ENCODE peak calls at places on chromosomes 12 and 14, in five cellular contexts. R, H, Q, O and T are unnamed samples.

GRCh38 chr12:130200445-130200844 is 38.2 kb downstream of the FZD10 start:
- DNase-seq in R (no peak), H (no peak), Q (no peak), O (no peak), T (no peak)

GRCh38 chr12:51868821-51869489 is 18.9 kb upstream of the ANKRD33 start:
- DNase-seq in R (no peak), H (no peak), Q (no peak), O (no peak), T (no peak)

GRCh38 chr14:64247186-64247585 is 47.0 kb downstream of the ESR2 start:
- DNase-seq in R (no peak), H (no peak), Q (no peak), O (no peak), T (no peak)

GRCh38 chr14:52948039-52948438 is 2.8 kb downstream of the FERMT2 start:
- DNase-seq in R (no peak), H (no peak), Q (no peak), O (no peak), T (no peak)

GRCh38 chr12:111841750-111842555 is at the start of gene MAPKAPK5:
- DNase-seq in R (peak), H (peak), Q (peak), O (peak), T (peak)

GRCh38 chr12:113040722-113041168 is 15.8 kb upstream of the DTX1 start:
- DNase-seq in R (peak), H (peak), Q (no peak), O (peak), T (no peak)

GRCh38 chr12:118334939-118335567 is 37.7 kb downstream of the TAOK3 start:
- DNase-seq in R (peak), H (no peak), Q (no peak), O (no peak), T (no peak)

GRCh38 chr12:29943683-29944082 is 159.9 kb upstream of the TMTC1 start:
- DNase-seq in R (no peak), H (no peak), Q (no peak), O (no peak), T (no peak)

GRCh38 chr12:92369643-92370042 is 224.0 kb upstream of the BTG1 start:
- DNase-seq in R (no peak), H (no peak), Q (no peak), O (peak), T (no peak)

GRCh38 chr12:114141916-114142564 is 175.9 kb upstream of the RBM19 start:
- DNase-seq in R (no peak), H (no peak), Q (no peak), O (no peak), T (no peak)

GRCh38 chr14:105177082-105177481 is 4.0 kb downstream of the NUDT14 start:
- DNase-seq in R (no peak), H (no peak), Q (no peak), O (no peak), T (no peak)

GRCh38 chr14:45698462-45699134 is 445.6 kb upstream of the MIS18BP1 start:
- DNase-seq in R (no peak), H (no peak), Q (peak), O (no peak), T (no peak)

GRCh38 chr12:53569174-53569557 is 57.0 kb downstream of the ATF7 start:
- DNase-seq in R (no peak), H (no peak), Q (no peak), O (no peak), T (no peak)

GRCh38 chr12:4763549-4763948 is 43.3 kb downstream of the GALNT8 start:
- DNase-seq in R (no peak), H (no peak), Q (no peak), O (no peak), T (no peak)

GRCh38 chr12:112762753-112763152 is 28.8 kb upstream of the RPH3A start:
- DNase-seq in R (no peak), H (no peak), Q (no peak), O (no peak), T (no peak)

GRCh38 chr14:92651106-92651792 is 97.2 kb downstream of the LGMN start:
- DNase-seq in R (peak), H (peak), Q (no peak), O (no peak), T (peak)

GRCh38 chr12:104285740-104286537 is 17.6 kb upstream of the EID3 start:
- DNase-seq in R (peak), H (no peak), Q (no peak), O (peak), T (no peak)

GRCh38 chr14:61102549-61103466 is 121.8 kb downstream of the SLC38A6 start:
- DNase-seq in R (no peak), H (no peak), Q (no peak), O (no peak), T (no peak)

GRCh38 chr14:102396531-102396930 is 33.8 kb downstream of the TECPR2 start:
- DNase-seq in R (no peak), H (no peak), Q (no peak), O (no peak), T (no peak)

GRCh38 chr14:24315807-24316596 is 4.7 kb downstream of the LTB4R start:
- DNase-seq in R (no peak), H (no peak), Q (no peak), O (no peak), T (no peak)

GRCh38 chr14:25516838-25517237 is 466.9 kb upstream of the STXBP6 start:
- DNase-seq in R (no peak), H (no peak), Q (no peak), O (no peak), T (no peak)

GRCh38 chr14:53389207-53389606 is 236.1 kb upstream of the DDHD1 start:
- DNase-seq in R (no peak), H (no peak), Q (no peak), O (no peak), T (no peak)

GRCh38 chr12:16526693-16527092 is 79.3 kb downstream of the LMO3 start:
- DNase-seq in R (no peak), H (no peak), Q (no peak), O (peak), T (no peak)

GRCh38 chr12:95336387-95337067 is 118.9 kb downstream of the VEZT start:
- DNase-seq in R (peak), H (peak), Q (peak), O (peak), T (no peak)

GRCh38 chr14:49461529-49462401 is 124.4 kb downstream of the RPS29 start:
- DNase-seq in R (peak), H (no peak), Q (no peak), O (peak), T (peak)

GRCh38 chr14:32594766-32595165 is 265.7 kb downstream of the AKAP6 start:
- DNase-seq in R (no peak), H (no peak), Q (no peak), O (peak), T (no peak)

GRCh38 chr12:34403706-34404376 is 381.5 kb downstream of the ALG10 start:
- DNase-seq in R (peak), H (peak), Q (peak), O (no peak), T (peak)

GRCh38 chr14:76904740-76905569 is 78.7 kb downstream of the LRRC74A start:
- DNase-seq in R (peak), H (peak), Q (peak), O (peak), T (peak)
- TF ChIP-seq CTCF in R (no peak), H (no peak), Q (no peak), O (no peak), T (no peak)

DNA sequence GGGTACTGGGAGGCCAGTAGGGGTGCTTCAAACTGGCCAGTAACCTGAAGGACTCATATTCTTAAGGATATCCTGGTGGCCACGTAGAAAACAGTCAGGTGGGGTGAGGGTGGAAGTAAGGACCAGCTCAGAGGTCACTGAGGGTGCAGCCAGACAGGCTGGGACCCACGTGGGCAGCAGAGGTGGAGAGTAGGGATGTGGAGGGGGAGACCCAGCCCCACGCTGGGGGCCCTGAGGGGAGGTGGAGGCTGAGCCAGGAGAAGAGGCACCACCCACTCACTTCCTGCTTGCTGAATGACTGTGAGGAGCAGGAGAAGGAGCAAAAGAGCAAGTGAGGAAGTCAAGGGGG is 12.6 kb upstream of the SERPINA3 start:
- DNase-seq in R (no peak), H (no peak), Q (no peak), O (no peak), T (no peak)
- TF ChIP-seq CTCF in R (no peak), H (no peak), Q (no peak), O (no peak), T (no peak)

DNA sequence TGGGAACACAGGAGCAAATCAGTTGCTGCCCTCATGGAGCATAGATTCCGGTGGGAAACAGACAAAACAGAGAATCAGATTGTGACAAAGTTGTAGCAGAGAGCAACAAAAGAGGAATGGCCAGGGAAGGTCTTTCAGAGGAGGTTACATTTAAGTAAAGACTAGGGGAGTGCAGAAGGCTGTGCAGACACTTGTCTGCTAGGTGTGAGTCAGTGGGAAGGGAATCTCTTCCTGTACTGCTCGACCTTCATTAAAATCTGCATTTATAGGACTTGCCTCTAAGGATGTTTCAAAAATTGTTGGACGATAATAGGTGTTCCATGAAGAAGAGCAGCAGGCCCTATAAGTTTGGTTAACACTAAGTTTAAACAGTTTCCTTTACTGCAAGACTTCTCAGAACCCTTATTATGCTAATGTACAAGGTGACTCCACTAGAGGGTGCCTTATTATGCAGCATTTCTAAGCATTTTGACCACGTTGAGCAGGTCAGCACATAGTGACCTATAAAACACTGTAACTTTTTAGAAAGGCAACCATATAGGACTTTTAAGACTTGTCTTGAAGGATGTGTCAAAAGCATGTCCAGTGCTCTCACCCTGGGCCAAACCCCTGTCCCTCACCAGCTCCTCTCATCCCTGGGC is 91.8 kb upstream of the RIC8B start:
- DNase-seq in R (peak), H (no peak), Q (no peak), O (no peak), T (peak)
- TF ChIP-seq CTCF in R (no peak), H (no peak), Q (no peak), O (no peak), T (peak)

GRCh38 chr14:104149278-104149595 is 10.8 kb downstream of the KIF26A start:
- DNase-seq in R (no peak), H (no peak), Q (no peak), O (no peak), T (no peak)

GRCh38 chr14:104151546-104152245 is 13.3 kb downstream of the KIF26A start:
- DNase-seq in R (no peak), H (no peak), Q (no peak), O (no peak), T (no peak)

GRCh38 chr14:104149617-104150141 is 11.3 kb downstream of the KIF26A start:
- DNase-seq in R (no peak), H (no peak), Q (no peak), O (no peak), T (no peak)

GRCh38 chr14:104151028-104151385 is 12.6 kb downstream of the KIF26A start:
- DNase-seq in R (no peak), H (no peak), Q (no peak), O (no peak), T (no peak)

DNA sequence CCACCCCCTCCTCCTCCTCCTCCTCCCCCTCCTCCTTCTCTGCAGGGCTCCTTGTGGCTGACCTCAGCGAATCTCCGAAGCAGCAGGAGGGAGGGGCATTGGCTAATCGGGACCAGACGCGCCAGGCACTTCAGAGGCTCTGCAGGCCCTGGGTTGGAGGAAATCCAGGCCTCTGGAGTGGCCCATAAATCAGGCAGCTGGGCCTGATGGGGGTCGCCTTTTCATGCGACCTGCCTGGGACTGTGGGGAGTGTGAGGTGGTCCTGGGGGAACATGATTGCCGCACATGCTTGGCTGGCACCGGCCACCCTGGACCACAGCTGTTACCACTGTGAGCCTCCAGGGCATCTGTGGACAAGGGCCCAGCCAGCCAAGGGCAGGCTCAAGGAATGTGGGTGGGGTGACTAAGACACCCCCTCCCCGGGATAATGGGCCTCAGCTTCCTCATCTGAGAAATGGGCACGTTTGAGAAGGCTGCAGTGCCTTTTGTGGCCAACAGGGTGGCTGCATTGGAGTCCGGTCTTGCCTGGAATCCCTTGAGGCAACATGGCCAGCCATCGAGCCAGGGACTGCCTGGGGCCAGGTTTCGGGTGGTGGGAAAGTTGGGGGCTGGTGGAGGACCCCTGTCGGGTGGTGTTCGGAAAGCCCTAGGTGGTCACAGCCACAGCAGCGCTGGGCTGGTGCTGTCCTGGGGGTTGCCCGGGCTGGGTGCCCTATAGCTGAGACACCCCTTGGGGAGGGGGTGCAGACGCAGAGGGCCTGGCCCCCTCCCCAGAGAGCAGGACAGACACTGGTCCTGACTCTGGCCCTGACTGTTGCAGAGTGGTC is 12.0 kb downstream of the KIF26A start:
- DNase-seq in R (no peak), H (no peak), Q (peak), O (no peak), T (no peak)
- TF ChIP-seq CTCF in R (no peak), H (no peak), Q (peak), O (no peak), T (no peak)

GRCh38 chr12:77601069-77601468 is 229.6 kb upstream of the NAV3 start:
- DNase-seq in R (no peak), H (no peak), Q (no peak), O (no peak), T (no peak)

GRCh38 chr12:77594386-77594785 is 236.3 kb upstream of the NAV3 start:
- DNase-seq in R (no peak), H (no peak), Q (no peak), O (no peak), T (no peak)

GRCh38 chr12:77603923-77604322 is 226.8 kb upstream of the NAV3 start:
- DNase-seq in R (no peak), H (no peak), Q (no peak), O (no peak), T (no peak)

DNA sequence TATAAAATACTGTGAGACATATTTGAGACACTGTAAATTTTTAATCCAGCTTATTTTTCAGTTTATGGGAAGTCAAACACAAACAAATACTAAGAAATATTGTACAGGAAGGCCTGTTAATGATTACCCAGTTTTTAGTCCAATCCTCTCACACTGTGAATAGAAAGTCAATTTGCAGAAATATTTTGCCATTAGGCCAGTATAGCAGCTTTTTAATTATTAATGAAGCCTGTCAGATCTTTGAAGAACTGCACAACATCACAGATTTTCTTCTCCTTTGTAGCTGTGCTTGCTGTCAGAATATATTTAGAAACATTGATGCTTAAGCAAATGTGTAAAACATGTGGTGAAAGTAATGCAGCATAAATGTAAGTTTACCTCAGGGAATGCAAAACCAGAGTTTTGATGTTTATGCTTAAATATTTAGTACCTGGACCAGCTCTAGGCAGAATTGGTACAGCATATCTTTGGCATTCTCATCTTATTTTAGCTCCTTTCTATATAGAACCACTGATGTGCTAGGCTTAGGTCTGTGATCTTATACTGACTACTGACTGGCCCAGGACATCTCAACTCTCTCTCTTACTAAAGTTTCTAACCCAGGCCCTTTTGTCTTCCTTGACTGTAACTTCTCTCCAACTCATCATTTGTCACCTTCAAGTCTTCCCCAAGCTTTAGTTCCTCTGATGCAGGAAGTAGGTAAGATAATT is 230.8 kb upstream of the NAV3 start:
- DNase-seq in R (no peak), H (no peak), Q (no peak), O (no peak), T (no peak)
- TF ChIP-seq CTCF in R (no peak), H (no peak), Q (no peak), O (no peak), T (no peak)

GRCh38 chr14:106556665-106557289 is 1030.4 kb downstream of the TMEM121 start:
- DNase-seq in R (peak), H (no peak), Q (no peak), O (peak), T (peak)

GRCh38 chr14:106547735-106548550 is 1021.6 kb downstream of the TMEM121 start:
- DNase-seq in R (no peak), H (no peak), Q (no peak), O (no peak), T (no peak)

GRCh38 chr14:106549064-106549463 is 1022.7 kb downstream of the TMEM121 start:
- DNase-seq in R (no peak), H (no peak), Q (no peak), O (no peak), T (no peak)

DNA sequence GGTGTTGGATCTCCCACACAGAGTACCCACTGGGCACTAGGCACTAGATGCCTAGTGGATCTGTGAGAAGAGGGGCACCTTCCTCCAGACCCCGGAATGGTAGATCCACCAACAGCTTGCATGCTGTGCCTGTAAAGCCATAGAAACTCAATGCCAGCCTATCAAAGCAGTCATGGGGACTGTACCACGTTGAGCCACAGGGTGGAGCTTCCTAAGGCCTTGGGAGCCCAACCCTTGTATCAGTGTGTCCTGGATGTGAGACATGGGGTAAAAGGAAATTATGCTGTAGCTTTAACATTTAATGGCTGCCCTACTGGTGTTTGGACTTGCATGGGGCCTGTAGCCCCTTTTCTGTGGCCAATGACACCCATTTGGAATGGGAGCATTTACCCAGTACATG is 1024.9 kb downstream of the TMEM121 start:
- DNase-seq in R (no peak), H (no peak), Q (no peak), O (no peak), T (no peak)
- TF ChIP-seq CTCF in R (no peak), H (no peak), Q (no peak), O (no peak), T (no peak)

GRCh38 chr14:72645706-72646105 is 248.2 kb downstream of the DPF3 start:
- DNase-seq in R (no peak), H (no peak), Q (no peak), O (no peak), T (no peak)

GRCh38 chr14:72644758-72645489 is 249.0 kb downstream of the DPF3 start:
- DNase-seq in R (no peak), H (no peak), Q (no peak), O (no peak), T (no peak)

GRCh38 chr14:72641086-72641485 is 252.8 kb downstream of the DPF3 start:
- DNase-seq in R (peak), H (no peak), Q (no peak), O (no peak), T (no peak)

GRCh38 chr14:72644038-72644437 is 249.9 kb downstream of the DPF3 start:
- DNase-seq in R (no peak), H (no peak), Q (no peak), O (no peak), T (no peak)

GRCh38 chr14:72643317-72643801 is 250.5 kb downstream of the DPF3 start:
- DNase-seq in R (no peak), H (no peak), Q (no peak), O (peak), T (no peak)
- TF ChIP-seq CTCF in R (no peak), H (no peak), Q (no peak), O (no peak), T (no peak)

DNA sequence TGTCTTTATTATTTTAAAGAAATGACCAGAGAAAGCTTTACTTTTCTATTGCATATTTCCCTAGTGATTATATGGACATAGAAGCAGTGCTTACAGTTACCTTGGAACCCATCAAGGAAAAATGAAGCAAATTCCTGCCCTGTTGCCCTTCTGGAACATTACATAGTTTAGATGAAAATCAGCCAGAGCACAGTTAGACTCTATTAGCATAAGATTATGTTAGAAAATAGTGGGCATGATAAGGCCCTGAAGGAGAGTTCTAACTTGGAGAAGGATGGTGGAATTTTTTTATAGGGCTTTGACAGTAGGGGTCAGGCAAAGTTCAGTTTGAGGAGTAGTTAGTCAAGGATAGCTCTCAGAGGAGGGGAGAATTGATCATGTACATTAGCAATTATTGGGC is 74.3 kb downstream of the FUT8 start:
- DNase-seq in R (no peak), H (no peak), Q (no peak), O (no peak), T (no peak)
- TF ChIP-seq CTCF in R (no peak), H (no peak), Q (no peak), O (no peak), T (no peak)